ENCODE peak calls at places on chromosome 4, in five cellular contexts. Y is ascending aorta; S is transverse colon; U is cardiac muscle cell; G is CD8-positive, alpha-beta memory T cell. J is an unnamed sample.

GRCh38 chr4:38381788-38382187 is 282.2 kb upstream of the KLF3 start:
- DNase-seq in G (no peak), U (peak), Y (no peak), S (no peak), J (no peak)

GRCh38 chr4:134720030-134720429 is 518.4 kb upstream of the PABPC4L start:
- DNase-seq in G (no peak), Y (no peak), S (no peak), U (no peak), J (no peak)

GRCh38 chr4:183300070-183300469 is 20.0 kb downstream of the CLDN22 start:
- DNase-seq in U (peak), S (no peak), Y (no peak), G (no peak), J (no peak)

GRCh38 chr4:14178421-14178820 is 550.9 kb upstream of the BOD1L1 start:
- DNase-seq in Y (no peak), S (no peak), U (peak), G (no peak), J (no peak)

GRCh38 chr4:123501733-123502132 is 105.1 kb downstream of the SPRY1 start:
- DNase-seq in U (no peak), S (no peak), G (no peak), Y (no peak), J (no peak)

GRCh38 chr4:972651-973424 is 531 bp downstream of the DGKQ start:
- DNase-seq in U (peak), G (peak), Y (no peak), S (peak), J (peak)

GRCh38 chr4:132227349-132228165 is 921.5 kb upstream of the PCDH10 start:
- DNase-seq in U (peak), S (no peak), Y (no peak), G (no peak), J (peak)

GRCh38 chr4:173801876-173802713 is 272.1 kb upstream of the HAND2 start:
- DNase-seq in U (no peak), G (no peak), Y (no peak), S (no peak), J (no peak)

GRCh38 chr4:27692098-27692679 is 831.5 kb downstream of the STIM2 start:
- DNase-seq in G (no peak), U (peak), Y (no peak), S (no peak), J (peak)

GRCh38 chr4:143195581-143195980 is 10.9 kb downstream of the USP38 start:
- DNase-seq in G (no peak), Y (no peak), S (no peak), U (no peak), J (no peak)

GRCh38 chr4:174394915-174395314 is 111.2 kb downstream of the CEP44 start:
- DNase-seq in Y (no peak), S (no peak), U (peak), G (no peak), J (no peak)

GRCh38 chr4:121789960-121790829 is 10.9 kb upstream of the EXOSC9 start:
- DNase-seq in G (no peak), Y (no peak), U (peak), S (no peak), J (no peak)

GRCh38 chr4:123257563-123257962 is 139.0 kb upstream of the SPRY1 start:
- DNase-seq in U (no peak), Y (no peak), G (no peak), S (no peak), J (no peak)

GRCh38 chr4:40940317-40940720 is 190.6 kb downstream of the NSUN7 start:
- DNase-seq in Y (no peak), S (peak), U (peak), G (no peak), J (no peak)

GRCh38 chr4:146095091-146095690 is 80.3 kb upstream of the LSM6 start:
- DNase-seq in Y (no peak), G (no peak), S (peak), U (peak), J (peak)

GRCh38 chr4:112633477-112634235 is 3.1 kb downstream of the ZGRF1 start:
- DNase-seq in S (no peak), U (peak), G (no peak), Y (no peak), J (no peak)

GRCh38 chr4:78441786-78442185 is 109.8 kb upstream of the ANXA3 start:
- DNase-seq in U (no peak), G (no peak), Y (no peak), S (no peak), J (no peak)

GRCh38 chr4:147059064-147059731 is 113.5 kb upstream of the TTC29 start:
- DNase-seq in G (no peak), U (no peak), Y (no peak), S (no peak), J (no peak)

DNA sequence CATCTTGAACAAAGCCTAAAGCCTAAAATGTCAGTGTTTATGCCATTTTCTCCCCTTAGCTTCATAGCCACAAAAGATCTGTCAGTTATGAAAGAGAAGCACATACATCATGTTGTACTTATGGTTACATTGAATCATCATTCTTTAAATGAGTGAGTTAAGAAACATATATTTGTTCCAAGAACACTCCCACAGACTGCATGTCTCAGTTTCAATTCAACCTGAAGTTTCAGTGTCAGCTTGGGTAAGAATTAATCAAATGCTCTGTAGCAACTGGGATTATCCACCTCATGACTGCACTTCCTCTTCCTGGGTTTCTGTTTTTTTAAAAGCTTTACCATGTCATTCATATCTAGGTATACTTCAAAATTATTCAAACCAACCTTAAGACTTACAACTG is 3.9 kb upstream of the TMPRSS11B start:
- DNase-seq in U (no peak), S (no peak), Y (no peak), G (no peak), J (no peak)
- H3K27ac ChIP-seq in U (no peak), S (no peak), Y (no peak), G (no peak), J (no peak)

GRCh38 chr4:140096483-140096861 is 57.5 kb downstream of the MAML3 start:
- DNase-seq in S (no peak), U (no peak), G (no peak), Y (no peak), J (no peak)

GRCh38 chr4:140098481-140099132 is 55.4 kb downstream of the MAML3 start:
- DNase-seq in Y (no peak), G (no peak), S (no peak), U (peak), J (no peak)

GRCh38 chr4:140096921-140097320 is 57.1 kb downstream of the MAML3 start:
- DNase-seq in Y (no peak), S (no peak), U (peak), G (no peak), J (no peak)

GRCh38 chr4:140095694-140096482 is 58.1 kb downstream of the MAML3 start:
- DNase-seq in Y (no peak), S (peak), U (peak), G (peak), J (peak)

GRCh38 chr4:140097572-140097971 is 56.4 kb downstream of the MAML3 start:
- DNase-seq in G (no peak), U (no peak), S (no peak), Y (no peak), J (no peak)
- H3K4me3 ChIP-seq in G (no peak), U (no peak), S (no peak), Y (peak), J (no peak)

GRCh38 chr4:182144621-182145359 is 98.4 kb upstream of the TENM3 start:
- DNase-seq in U (no peak), Y (no peak), S (no peak), G (no peak), J (peak)
- H3K27ac ChIP-seq in U (no peak), Y (no peak), S (no peak), G (no peak), J (peak)

DNA sequence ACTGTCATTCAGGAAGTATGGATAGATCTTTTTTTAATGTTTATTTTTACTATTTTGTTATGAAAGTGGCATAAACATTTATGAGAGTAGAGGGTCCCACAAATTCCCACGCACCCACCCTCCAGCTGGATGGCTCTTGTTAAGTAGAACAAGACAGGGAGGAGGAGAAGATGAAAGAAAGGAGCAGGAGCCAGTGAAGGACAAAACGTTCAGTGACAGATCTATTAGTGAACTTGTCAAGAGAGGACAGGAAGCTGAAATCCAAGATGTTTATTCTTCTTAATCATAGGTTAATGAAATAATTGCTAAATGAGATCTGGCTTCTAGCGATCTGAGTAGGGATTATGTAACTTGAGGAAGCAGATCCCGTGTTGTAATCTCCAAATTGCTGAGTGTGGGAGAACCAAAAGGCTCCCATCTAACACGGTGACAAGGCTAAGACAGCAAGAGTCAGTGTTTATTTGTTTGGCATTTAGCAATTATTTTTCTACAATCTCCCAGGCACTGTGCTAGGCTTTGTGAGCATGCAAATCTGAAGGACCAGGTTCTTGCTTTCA is 162.5 kb downstream of the SHROOM3 start:
- DNase-seq in G (no peak), Y (no peak), U (no peak), S (no peak), J (no peak)
- H3K4me3 ChIP-seq in G (no peak), Y (no peak), U (no peak), S (no peak), J (no peak)

GRCh38 chr4:186266699-186267467 is 894 bp downstream of the F11 start:
- DNase-seq in G (no peak), S (no peak), U (peak), Y (no peak), J (peak)
- H3K27ac ChIP-seq in G (no peak), S (no peak), U (no peak), Y (no peak), J (peak)

GRCh38 chr4:73943555-73943954 is 38.3 kb downstream of the PF4 start:
- DNase-seq in S (no peak), G (no peak), Y (no peak), U (no peak), J (no peak)
- H3K4me3 ChIP-seq in S (no peak), G (no peak), Y (no peak), U (no peak), J (peak)

DNA sequence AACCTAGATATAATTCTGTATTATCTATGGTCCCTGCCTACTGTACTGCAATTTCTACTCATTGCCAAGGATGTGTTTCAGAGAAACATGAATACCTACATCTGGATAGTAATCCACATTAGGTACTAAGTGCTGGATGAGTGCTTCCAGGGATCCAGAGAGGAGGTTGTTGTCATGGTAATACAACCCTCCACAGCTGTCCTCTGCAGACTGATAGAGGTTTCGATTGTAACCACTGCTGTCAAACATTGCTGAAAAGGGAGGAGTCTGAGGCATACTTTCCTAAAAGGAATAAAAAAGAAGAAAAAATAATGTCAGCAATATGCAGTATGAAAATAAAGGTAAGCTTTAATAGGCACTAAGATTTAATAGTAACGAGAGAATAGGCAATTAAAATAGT is 12.5 kb downstream of the RASGEF1B start:
- DNase-seq in U (no peak), S (no peak), G (no peak), Y (no peak), J (no peak)
- H3K27ac ChIP-seq in U (no peak), S (no peak), G (no peak), Y (no peak), J (no peak)